ENCODE peak calls at places on chromosome 11, in six cellular contexts. Y is neuronal stem cell, E is H9, U is IMR-90, M is mesendoderm, O is H1. L is an unnamed sample.

GRCh38 chr11:30435488-30435887 is 112.6 kb downstream of the ARL14EP start:
- DNase-seq in O (no peak), U (no peak), Y (no peak), E (no peak), M (no peak), L (no peak)

GRCh38 chr11:71120346-71120963 is 131.9 kb downstream of the SHANK2 start:
- DNase-seq in O (peak), U (no peak), Y (peak), E (peak), M (peak), L (peak)

GRCh38 chr11:77547863-77548551 is 41.7 kb upstream of the AQP11 start:
- DNase-seq in O (no peak), M (peak), E (peak), Y (peak), U (peak), L (peak)

GRCh38 chr11:27649800-27650199 is 50.5 kb downstream of the BDNF start:
- DNase-seq in O (no peak), U (peak), M (no peak), Y (no peak), E (no peak), L (no peak)

GRCh38 chr11:26719289-26719688 is 2.6 kb downstream of the SLC5A12 start:
- DNase-seq in O (no peak), Y (no peak), E (no peak), M (peak), U (no peak), L (no peak)

GRCh38 chr11:111935331-111936044 is 1.7 kb upstream of the DIXDC1 start:
- DNase-seq in Y (no peak), M (no peak), U (peak), E (no peak), O (no peak), L (peak)

GRCh38 chr11:61955416-61956135 is 5.4 kb downstream of the BEST1 start:
- DNase-seq in U (no peak), E (peak), M (peak), O (peak), Y (peak), L (peak)

GRCh38 chr11:104630352-104630751 is 267.9 kb downstream of the CASP12 start:
- DNase-seq in O (no peak), M (no peak), U (no peak), E (no peak), Y (no peak), L (no peak)

GRCh38 chr11:107716884-107717532 is 5.2 kb upstream of the SLN start:
- DNase-seq in E (no peak), M (no peak), O (no peak), Y (no peak), U (no peak), L (no peak)

GRCh38 chr11:59188954-59189353 is 17.0 kb downstream of the DTX4 start:
- DNase-seq in Y (no peak), U (no peak), O (no peak), E (no peak), M (peak), L (peak)

GRCh38 chr11:47156333-47156732 is 20.3 kb downstream of the ARFGAP2 start:
- DNase-seq in M (no peak), Y (no peak), E (no peak), U (peak), O (no peak), L (no peak)

GRCh38 chr11:123408619-123409455 is 21.2 kb upstream of the GRAMD1B start:
- DNase-seq in E (no peak), O (no peak), U (no peak), Y (no peak), M (no peak), L (no peak)

GRCh38 chr11:28834877-28835276 is 726.7 kb downstream of the METTL15 start:
- DNase-seq in U (peak), Y (no peak), O (no peak), M (peak), E (no peak), L (no peak)

GRCh38 chr11:99593197-99593596 is 572.4 kb downstream of the CNTN5 start:
- DNase-seq in Y (no peak), M (no peak), E (no peak), U (no peak), O (no peak), L (no peak)

GRCh38 chr11:95660038-95660437 is 129.5 kb downstream of the FAM76B start:
- DNase-seq in O (no peak), U (no peak), M (peak), Y (no peak), E (no peak), L (no peak)

GRCh38 chr11:130606781-130607511 is 158.5 kb downstream of the ADAMTS15 start:
- DNase-seq in U (peak), M (no peak), O (no peak), Y (no peak), E (no peak), L (no peak)

GRCh38 chr11:119590651-119591308 is 138.2 kb downstream of the NECTIN1 start:
- DNase-seq in M (peak), O (no peak), E (peak), U (no peak), Y (peak), L (no peak)

DNA sequence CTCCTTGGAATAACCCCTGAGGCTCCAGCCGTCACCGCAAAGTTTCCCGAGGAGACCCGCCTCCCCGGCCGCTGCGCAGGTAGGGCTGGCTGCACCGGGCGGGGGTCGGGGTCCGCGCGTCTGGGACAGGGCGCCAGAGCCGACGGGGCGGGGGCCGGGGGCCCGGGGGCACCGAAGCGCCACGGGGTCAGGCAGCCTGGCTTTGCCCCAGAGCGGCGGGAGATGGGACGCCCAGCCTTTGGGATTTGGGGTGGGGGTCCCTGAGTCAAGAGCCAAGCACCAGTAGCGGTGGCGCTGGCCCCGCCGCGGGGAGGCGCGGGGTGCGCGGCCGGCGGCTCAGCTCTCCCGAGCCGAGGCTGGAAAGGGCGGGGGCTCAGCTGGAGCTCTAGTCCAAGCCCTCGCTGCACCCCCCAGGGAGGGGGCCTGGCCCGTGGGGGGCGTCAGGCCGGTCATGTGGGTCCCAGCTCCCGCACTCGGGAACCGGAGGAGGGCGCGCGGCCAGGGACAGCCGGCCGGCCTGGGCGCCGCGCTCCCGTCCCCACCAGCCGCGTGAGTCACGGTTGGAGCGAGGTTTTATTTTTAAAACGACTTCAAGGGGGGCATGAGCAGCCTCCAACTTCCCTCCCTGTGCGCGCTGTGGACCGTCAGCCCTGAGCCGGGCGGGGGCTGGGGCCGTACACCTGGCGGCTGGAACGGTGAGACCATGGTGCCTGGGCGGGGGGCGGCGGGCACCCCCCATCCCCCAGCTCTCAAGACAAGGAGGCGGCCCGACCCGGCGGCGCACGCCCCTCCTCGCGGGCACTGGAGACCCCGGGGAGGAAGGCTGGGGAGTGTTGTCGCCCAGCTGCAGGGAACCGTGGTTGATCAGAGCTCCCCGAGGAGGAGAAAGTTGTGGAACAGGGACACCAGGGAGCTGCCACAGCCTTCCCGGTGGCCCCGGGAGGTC is 623 bp downstream of the FLRT1 start:
- DNase-seq in E (no peak), U (peak), M (no peak), Y (no peak), O (no peak), L (no peak)
- H2BK120ac ChIP-seq in E (no peak), U (peak), M (no peak), Y (peak), O (no peak), L (no peak)

GRCh38 chr11:134792044-134792443 is 380.0 kb upstream of the B3GAT1 start:
- DNase-seq in U (peak), M (peak), O (no peak), E (no peak), Y (no peak), L (no peak)

GRCh38 chr11:134789104-134789503 is 377.1 kb upstream of the B3GAT1 start:
- DNase-seq in M (no peak), Y (no peak), U (no peak), O (no peak), E (no peak), L (no peak)

GRCh38 chr11:134792677-134793076 is 380.6 kb upstream of the B3GAT1 start:
- DNase-seq in M (no peak), E (no peak), O (no peak), U (no peak), Y (no peak), L (no peak)

GRCh38 chr11:134794192-134794591 is 382.1 kb upstream of the B3GAT1 start:
- DNase-seq in Y (no peak), O (no peak), U (no peak), E (no peak), M (no peak), L (no peak)

GRCh38 chr11:134791102-134791501 is 379.1 kb upstream of the B3GAT1 start:
- DNase-seq in M (no peak), U (no peak), O (no peak), E (no peak), Y (no peak), L (no peak)
- H3K27ac ChIP-seq in M (no peak), U (no peak), O (no peak), E (no peak), Y (no peak), L (no peak)

GRCh38 chr11:34052036-34052607 is 591 bp downstream of the CAPRIN1 start:
- DNase-seq in Y (peak), M (peak), O (peak), U (peak), E (peak), L (peak)
- H3K4ac ChIP-seq in Y (no peak), M (peak), O (peak), U (peak), E (peak), L (peak)

DNA sequence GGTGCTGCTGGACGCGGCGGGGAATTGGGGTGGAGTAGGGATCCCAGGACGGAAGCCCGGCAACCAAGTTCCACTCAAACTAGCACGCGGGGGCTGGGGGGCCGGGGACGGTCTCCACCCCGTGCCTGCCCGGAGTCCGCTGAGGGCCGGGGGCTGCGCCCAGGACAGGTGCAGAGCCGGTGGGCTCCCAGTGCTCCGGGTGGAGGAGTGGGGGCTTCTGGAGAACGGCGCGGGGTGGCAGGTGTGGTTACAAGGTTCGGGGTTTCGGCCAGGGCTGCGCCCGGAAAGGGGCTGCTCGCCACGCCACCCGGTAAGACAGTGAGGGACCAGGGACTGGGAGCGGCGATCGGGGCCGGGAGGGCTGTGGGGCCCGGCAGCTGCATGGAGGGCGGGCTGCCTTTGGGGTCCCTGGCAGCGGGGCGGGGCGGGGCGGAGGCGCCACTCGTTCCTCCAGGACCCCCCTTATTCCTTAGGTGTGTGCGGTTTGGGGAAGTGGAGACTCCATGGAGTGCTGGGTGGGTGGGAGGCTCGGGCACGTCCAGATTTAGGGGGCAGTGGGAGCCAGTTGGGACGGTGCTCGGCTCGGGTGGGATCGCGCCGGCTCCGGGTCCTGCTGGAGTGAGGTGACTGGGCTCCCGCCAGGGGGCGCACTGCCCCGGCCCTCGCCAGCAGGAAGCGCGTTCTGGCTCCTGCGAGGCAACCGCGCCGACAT is 767 bp downstream of the TSPAN18 start:
- DNase-seq in Y (peak), O (peak), U (peak), E (peak), M (peak), L (peak)
- H2BK120ac ChIP-seq in Y (peak), O (no peak), U (peak), E (no peak), M (peak), L (peak)

GRCh38 chr11:2998073-2998850 is 6.1 kb upstream of the NAP1L4 start:
- DNase-seq in Y (no peak), O (no peak), U (no peak), M (peak), E (no peak), L (no peak)
- H3K27ac ChIP-seq in Y (no peak), O (no peak), U (no peak), M (no peak), E (no peak), L (no peak)

GRCh38 chr11:66448523-66448922 is 9.9 kb upstream of the MRPL11 start:
- DNase-seq in O (no peak), U (no peak), Y (no peak), M (no peak), E (no peak), L (no peak)
- H3K4ac ChIP-seq in O (no peak), U (no peak), Y (no peak), M (no peak), E (no peak), L (no peak)

GRCh38 chr11:117824571-117825537 is at the start of gene FXYD2:
- DNase-seq in E (peak), Y (no peak), O (no peak), M (no peak), U (no peak), L (no peak)
- H2BK120ac ChIP-seq in E (no peak), Y (peak), O (no peak), M (no peak), U (no peak), L (no peak)